ENCODE peak calls at places on chromosomes 6 and 20, in six cellular contexts. One of them, this sample, is unnamed.

GRCh38 chr20:3808141-3808479 is 12.0 kb downstream of the CDC25B start:
- DNase-seq in A549: peak
- DNase-seq in K562: no peak
- DNase-seq in HepG2: peak
- DNase-seq in H1: no peak
- DNase-seq in GM12878: no peak
- DNase-seq in this sample: peak

GRCh38 chr6:90078513-90079289 is 184.4 kb downstream of the GJA10 start:
- DNase-seq in A549: no peak
- DNase-seq in K562: peak
- DNase-seq in HepG2: no peak
- DNase-seq in H1: no peak
- DNase-seq in GM12878: no peak
- DNase-seq in this sample: no peak

GRCh38 chr6:44003345-44004061 is 123.7 kb downstream of the MRPL14 start:
- DNase-seq in A549: no peak
- DNase-seq in K562: no peak
- DNase-seq in HepG2: no peak
- DNase-seq in H1: peak
- DNase-seq in GM12878: no peak
- DNase-seq in this sample: no peak

GRCh38 chr20:32034581-32035397 is 17.3 kb upstream of the HCK start:
- DNase-seq in A549: no peak
- DNase-seq in K562: no peak
- DNase-seq in HepG2: no peak
- DNase-seq in H1: no peak
- DNase-seq in GM12878: no peak
- DNase-seq in this sample: no peak

GRCh38 chr6:22149081-22149480 is 147.8 kb downstream of the PRL start:
- DNase-seq in A549: no peak
- DNase-seq in K562: no peak
- DNase-seq in HepG2: no peak
- DNase-seq in H1: no peak
- DNase-seq in GM12878: no peak
- DNase-seq in this sample: no peak

GRCh38 chr6:39076993-39077535 is 28.5 kb downstream of the GLP1R start:
- DNase-seq in A549: no peak
- DNase-seq in K562: no peak
- DNase-seq in HepG2: no peak
- DNase-seq in H1: no peak
- DNase-seq in GM12878: peak
- DNase-seq in this sample: no peak

GRCh38 chr20:24364464-24364863 is 105.0 kb upstream of the SYNDIG1 start:
- DNase-seq in A549: no peak
- DNase-seq in K562: no peak
- DNase-seq in HepG2: no peak
- DNase-seq in H1: no peak
- DNase-seq in GM12878: no peak
- DNase-seq in this sample: no peak

GRCh38 chr20:45783656-45784294 is 7.9 kb downstream of the WFDC3 start:
- DNase-seq in A549: no peak
- DNase-seq in K562: no peak
- DNase-seq in HepG2: no peak
- DNase-seq in H1: no peak
- DNase-seq in GM12878: no peak
- DNase-seq in this sample: no peak

GRCh38 chr20:21554985-21555384 is 41.1 kb upstream of the NKX2-2 start:
- DNase-seq in A549: no peak
- DNase-seq in K562: no peak
- DNase-seq in HepG2: no peak
- DNase-seq in H1: no peak
- DNase-seq in GM12878: no peak
- DNase-seq in this sample: no peak

GRCh38 chr6:158963020-158963808 is 36.8 kb downstream of the RSPH3 start:
- DNase-seq in A549: no peak
- DNase-seq in K562: no peak
- DNase-seq in HepG2: no peak
- DNase-seq in H1: no peak
- DNase-seq in GM12878: no peak
- DNase-seq in this sample: no peak

GRCh38 chr20:10469599-10469998 is 34.5 kb downstream of the SLX4IP start:
- DNase-seq in A549: peak
- DNase-seq in K562: peak
- DNase-seq in HepG2: peak
- DNase-seq in H1: no peak
- DNase-seq in GM12878: no peak
- DNase-seq in this sample: peak

GRCh38 chr20:45934046-45934586 is 367 bp upstream of the PCIF1 start:
- DNase-seq in A549: peak
- DNase-seq in K562: peak
- DNase-seq in HepG2: no peak
- DNase-seq in H1: no peak
- DNase-seq in GM12878: no peak
- DNase-seq in this sample: peak

GRCh38 chr6:45310118-45310788 is 17.9 kb upstream of the RUNX2 start:
- DNase-seq in A549: no peak
- DNase-seq in K562: no peak
- DNase-seq in HepG2: no peak
- DNase-seq in H1: no peak
- DNase-seq in GM12878: no peak
- DNase-seq in this sample: no peak

GRCh38 chr6:137904822-137905617 is 38.0 kb downstream of the TNFAIP3 start:
- DNase-seq in A549: no peak
- DNase-seq in K562: peak
- DNase-seq in HepG2: no peak
- DNase-seq in H1: no peak
- DNase-seq in GM12878: no peak
- DNase-seq in this sample: no peak

GRCh38 chr20:61949363-61949713 is 116.3 kb downstream of the TAF4 start:
- DNase-seq in A549: no peak
- DNase-seq in K562: no peak
- DNase-seq in HepG2: no peak
- DNase-seq in H1: no peak
- DNase-seq in GM12878: no peak
- DNase-seq in this sample: no peak

GRCh38 chr6:72522735-72523141 is 99.1 kb upstream of the KCNQ5 start:
- DNase-seq in A549: peak
- DNase-seq in K562: peak
- DNase-seq in HepG2: peak
- DNase-seq in H1: peak
- DNase-seq in GM12878: no peak
- DNase-seq in this sample: no peak

GRCh38 chr6:158253248-158253647 is 59.0 kb upstream of the TULP4 start:
- DNase-seq in A549: no peak
- DNase-seq in K562: no peak
- DNase-seq in HepG2: no peak
- DNase-seq in H1: no peak
- DNase-seq in GM12878: no peak
- DNase-seq in this sample: no peak

GRCh38 chr6:10478187-10479040 is 42.7 kb upstream of the GCNT2 start:
- DNase-seq in A549: peak
- DNase-seq in K562: peak
- DNase-seq in HepG2: peak
- DNase-seq in H1: no peak
- DNase-seq in GM12878: no peak
- DNase-seq in this sample: peak
- TF ChIP-seq USF2 in A549: no peak
- TF ChIP-seq USF2 in K562: no peak
- TF ChIP-seq USF2 in HepG2: no peak
- TF ChIP-seq USF2 in H1: no peak
- TF ChIP-seq USF2 in GM12878: no peak
- TF ChIP-seq USF2 in this sample: no peak

GRCh38 chr6:167118839-167119238 is 4.1 kb upstream of the CCR6 start:
- DNase-seq in A549: no peak
- DNase-seq in K562: no peak
- DNase-seq in HepG2: no peak
- DNase-seq in H1: no peak
- DNase-seq in GM12878: no peak
- DNase-seq in this sample: no peak
- TF ChIP-seq CTCF in A549: no peak
- TF ChIP-seq CTCF in K562: no peak
- TF ChIP-seq CTCF in HepG2: no peak
- TF ChIP-seq CTCF in H1: no peak
- TF ChIP-seq CTCF in GM12878: no peak
- TF ChIP-seq CTCF in this sample: no peak

DNA sequence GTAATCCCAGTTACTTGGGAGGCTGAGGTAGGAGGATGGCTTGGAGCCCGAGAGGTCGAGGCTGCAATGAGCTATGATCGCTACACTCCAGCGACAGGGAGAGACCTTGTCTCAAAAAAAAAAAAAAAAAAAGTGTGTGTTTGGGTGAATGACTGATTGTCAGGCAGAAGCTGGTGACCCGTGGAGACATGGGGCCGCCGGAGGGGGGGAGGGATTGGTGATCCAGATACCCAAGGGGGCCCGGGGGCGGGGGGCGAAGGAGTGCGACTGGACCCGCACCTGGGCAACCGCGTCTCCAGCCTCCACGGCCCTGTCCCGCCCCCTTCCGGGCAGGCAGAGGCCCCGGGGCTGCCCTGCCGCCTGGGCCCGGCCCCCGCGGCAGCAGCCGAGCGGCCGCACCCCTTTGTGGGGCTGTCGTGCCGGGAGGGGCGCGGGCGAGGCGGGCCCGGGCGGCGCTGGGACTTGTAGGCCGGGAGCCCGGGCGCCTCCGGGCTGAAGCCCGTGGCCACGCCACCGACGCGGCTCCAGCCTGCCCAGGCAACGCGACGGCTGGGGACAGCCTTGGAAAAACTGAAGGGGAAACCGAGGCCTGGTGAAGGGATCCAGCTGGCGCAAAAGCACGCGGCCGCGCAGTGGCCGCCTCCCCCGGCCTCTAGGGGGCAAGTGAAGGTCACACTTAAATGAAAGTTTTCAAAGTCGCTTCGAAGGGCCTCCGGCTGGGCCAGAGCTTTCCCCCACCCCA is 2.1 kb upstream of the RBM38 start:
- DNase-seq in A549: no peak
- DNase-seq in K562: peak
- DNase-seq in HepG2: peak
- DNase-seq in H1: peak
- DNase-seq in GM12878: no peak
- DNase-seq in this sample: peak
- TF ChIP-seq POLR2A in A549: no peak
- TF ChIP-seq POLR2A in K562: no peak
- TF ChIP-seq POLR2A in HepG2: peak
- TF ChIP-seq POLR2A in H1: no peak
- TF ChIP-seq POLR2A in GM12878: peak
- TF ChIP-seq POLR2A in this sample: no peak

GRCh38 chr6:30888472-30889137 is 4.3 kb downstream of the DDR1 start:
- DNase-seq in A549: no peak
- DNase-seq in K562: peak
- DNase-seq in HepG2: no peak
- DNase-seq in H1: no peak
- DNase-seq in GM12878: no peak
- DNase-seq in this sample: peak
- TF ChIP-seq USF2 in A549: no peak
- TF ChIP-seq USF2 in K562: no peak
- TF ChIP-seq USF2 in HepG2: no peak
- TF ChIP-seq USF2 in H1: no peak
- TF ChIP-seq USF2 in GM12878: no peak
- TF ChIP-seq USF2 in this sample: no peak

DNA sequence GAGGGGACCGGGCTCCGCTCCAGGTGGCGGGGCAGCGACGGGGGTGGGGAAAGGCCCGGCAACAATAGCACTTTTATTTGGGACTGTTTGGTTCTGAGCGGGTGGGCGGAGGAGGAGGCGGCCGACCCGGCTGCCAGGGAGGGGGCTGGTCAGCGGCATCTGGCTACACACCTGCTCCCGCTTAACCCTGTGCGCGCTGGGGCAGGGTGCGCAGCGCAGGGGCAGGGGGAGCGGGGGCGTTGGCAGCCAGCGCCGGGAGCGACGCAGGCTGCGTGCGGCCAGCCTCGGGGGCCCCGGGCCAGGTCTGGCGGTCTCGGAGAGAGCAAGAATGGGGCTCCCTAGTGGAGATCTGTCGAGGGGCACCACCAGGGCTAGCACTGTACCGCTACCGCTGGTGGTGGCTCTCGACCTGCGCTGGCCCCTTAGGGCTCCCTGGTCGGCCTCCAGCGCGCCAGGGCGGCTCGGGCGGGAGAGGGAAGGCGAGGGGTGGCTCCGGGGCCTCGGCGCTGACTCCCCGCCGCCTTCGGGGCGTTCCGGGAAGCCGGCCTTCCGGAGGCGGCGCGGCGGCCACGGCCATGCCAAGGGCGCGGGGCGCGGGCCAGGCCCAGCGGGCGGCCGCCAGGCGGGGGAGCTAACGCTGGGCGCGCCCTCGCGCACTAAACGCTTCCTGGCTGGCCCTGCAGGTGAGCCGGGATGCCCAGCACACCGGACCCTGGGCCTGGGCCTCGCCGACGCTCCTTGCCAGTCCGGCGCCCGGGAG is 92.4 kb downstream of the NCR2 start:
- DNase-seq in A549: no peak
- DNase-seq in K562: no peak
- DNase-seq in HepG2: peak
- DNase-seq in H1: peak
- DNase-seq in GM12878: no peak
- DNase-seq in this sample: no peak
- TF ChIP-seq CTCF in A549: no peak
- TF ChIP-seq CTCF in K562: no peak
- TF ChIP-seq CTCF in HepG2: peak
- TF ChIP-seq CTCF in H1: no peak
- TF ChIP-seq CTCF in GM12878: no peak
- TF ChIP-seq CTCF in this sample: peak

GRCh38 chr6:142152731-142153130 is 5.7 kb downstream of the VTA1 start:
- DNase-seq in A549: no peak
- DNase-seq in K562: no peak
- DNase-seq in HepG2: no peak
- DNase-seq in H1: no peak
- DNase-seq in GM12878: no peak
- DNase-seq in this sample: peak

GRCh38 chr6:142146828-142147662 is at the start of the genes NMBR and VTA1:
- DNase-seq in A549: peak
- DNase-seq in K562: peak
- DNase-seq in HepG2: peak
- DNase-seq in H1: peak
- DNase-seq in GM12878: peak
- DNase-seq in this sample: peak
- TF ChIP-seq POLR2A in A549: peak
- TF ChIP-seq POLR2A in K562: peak
- TF ChIP-seq POLR2A in HepG2: peak
- TF ChIP-seq POLR2A in H1: peak
- TF ChIP-seq POLR2A in GM12878: peak
- TF ChIP-seq POLR2A in this sample: peak

GRCh38 chr20:6130045-6130444 is 7.2 kb upstream of the FERMT1 start:
- DNase-seq in A549: no peak
- DNase-seq in K562: no peak
- DNase-seq in HepG2: no peak
- DNase-seq in H1: no peak
- DNase-seq in GM12878: no peak
- DNase-seq in this sample: no peak
- TF ChIP-seq USF2 in A549: no peak
- TF ChIP-seq USF2 in K562: no peak
- TF ChIP-seq USF2 in HepG2: no peak
- TF ChIP-seq USF2 in H1: no peak
- TF ChIP-seq USF2 in GM12878: no peak
- TF ChIP-seq USF2 in this sample: no peak